ENCODE peak calls at places on chromosomes 2 and 18, in eight cellular contexts. T is transverse colon, K is GM23338, N is lower lobe of right lung, G is left ventricle myocardium inferior, V is cardiac muscle cell, U is mammary epithelial cell, D is spleen. W is an unnamed sample.

GRCh38 chr2:191740016-191740419 is 62.1 kb downstream of the NABP1 start:
- DNase-seq in T (no peak), K (no peak), N (no peak), G (no peak), V (no peak), U (no peak), D (no peak), W (no peak)

GRCh38 chr2:204012081-204012653 is 75.6 kb downstream of the ICOS start:
- DNase-seq in T (peak; percentile 16), K (no peak), N (no peak), G (no peak), V (no peak), U (peak; percentile 73), D (no peak), W (no peak)

GRCh38 chr2:69578201-69578555 is 65.4 kb downstream of the AAK1 start:
- DNase-seq in T (no peak), K (no peak), N (no peak), G (no peak), V (no peak), U (no peak), D (no peak), W (no peak)

GRCh38 chr18:70228546-70228945 is 23.1 kb upstream of the RTTN start:
- DNase-seq in T (no peak), K (no peak), N (no peak), G (no peak), V (no peak), U (peak; percentile 40), D (no peak), W (no peak)

GRCh38 chr2:195658541-195658890 is 1.5 kb downstream of the SLC39A10 start:
- DNase-seq in T (no peak), K (no peak), N (no peak), G (no peak), V (peak; percentile 88), U (peak; percentile 76), D (no peak), W (no peak)

GRCh38 chr2:216720722-216721121 is 25.4 kb upstream of the IGFBP5 start:
- DNase-seq in T (no peak), K (no peak), N (no peak), G (no peak), V (no peak), U (no peak), D (no peak), W (no peak)

GRCh38 chr18:2901405-2901989 is 54.7 kb downstream of the EMILIN2 start:
- DNase-seq in T (no peak), K (no peak), N (no peak), G (no peak), V (no peak), U (no peak), D (no peak), W (no peak)

GRCh38 chr2:128369126-128369555 is 50.5 kb upstream of the HS6ST1 start:
- DNase-seq in T (no peak), K (peak; percentile 47), N (no peak), G (no peak), V (no peak), U (no peak), D (peak; percentile 72), W (no peak)

GRCh38 chr2:39535606-39536185 is 98.6 kb upstream of the MAP4K3 start:
- DNase-seq in T (no peak), K (no peak), N (no peak), G (no peak), V (no peak), U (no peak), D (no peak), W (no peak)

GRCh38 chr2:45889053-45889452 is 237.6 kb downstream of the PRKCE start:
- DNase-seq in T (peak; percentile 32), K (peak; percentile 50), N (peak; percentile 72), G (peak; percentile 38), V (peak; percentile 25), U (no peak), D (peak; percentile 83), W (peak; percentile 35)

GRCh38 chr2:66488946-66489345 is 54.0 kb downstream of the MEIS1 start:
- DNase-seq in T (no peak), K (no peak), N (no peak), G (no peak), V (no peak), U (no peak), D (no peak), W (no peak)

GRCh38 chr2:2682700-2683342 is 351.7 kb upstream of the MYT1L start:
- DNase-seq in T (no peak), K (no peak), N (no peak), G (no peak), V (no peak), U (no peak), D (no peak), W (no peak)
- TF ChIP-seq CTCF in T (no peak), K (peak; percentile 42), N (no peak), G (no peak), V (no peak), U (no peak), D (no peak), W (no peak)

GRCh38 chr2:73235315-73236028 is 1.4 kb downstream of the CCT7 start:
- DNase-seq in T (no peak), K (no peak), N (no peak), G (no peak), V (no peak), U (no peak), D (no peak), W (no peak)
- H3K4me1 ChIP-seq in T (peaks cover 17% of the 10 kb centered on the region), K (peaks cover 29% of the 10 kb centered on the region), N (peaks cover 59% of the 10 kb centered on the region), G (peaks cover 81% of the 10 kb centered on the region), V (peaks cover 29% of the 10 kb centered on the region), U (peaks cover 27% of the 10 kb centered on the region), D (peaks cover 63% of the 10 kb centered on the region), W (peaks cover 58% of the 10 kb centered on the region)

GRCh38 chr2:105288133-105288532 is 41.4 kb downstream of the TGFBRAP1 start:
- DNase-seq in T (no peak), K (no peak), N (no peak), G (no peak), V (no peak), U (no peak), D (no peak), W (no peak)
- H3K27ac ChIP-seq in T (no peak overlapping the region), K (no peak overlapping the region), N (no peak overlapping the region), G (no peak overlapping the region), V (no peak overlapping the region), U (no peak overlapping the region), D (no peak overlapping the region), W (no peak overlapping the region)

DNA sequence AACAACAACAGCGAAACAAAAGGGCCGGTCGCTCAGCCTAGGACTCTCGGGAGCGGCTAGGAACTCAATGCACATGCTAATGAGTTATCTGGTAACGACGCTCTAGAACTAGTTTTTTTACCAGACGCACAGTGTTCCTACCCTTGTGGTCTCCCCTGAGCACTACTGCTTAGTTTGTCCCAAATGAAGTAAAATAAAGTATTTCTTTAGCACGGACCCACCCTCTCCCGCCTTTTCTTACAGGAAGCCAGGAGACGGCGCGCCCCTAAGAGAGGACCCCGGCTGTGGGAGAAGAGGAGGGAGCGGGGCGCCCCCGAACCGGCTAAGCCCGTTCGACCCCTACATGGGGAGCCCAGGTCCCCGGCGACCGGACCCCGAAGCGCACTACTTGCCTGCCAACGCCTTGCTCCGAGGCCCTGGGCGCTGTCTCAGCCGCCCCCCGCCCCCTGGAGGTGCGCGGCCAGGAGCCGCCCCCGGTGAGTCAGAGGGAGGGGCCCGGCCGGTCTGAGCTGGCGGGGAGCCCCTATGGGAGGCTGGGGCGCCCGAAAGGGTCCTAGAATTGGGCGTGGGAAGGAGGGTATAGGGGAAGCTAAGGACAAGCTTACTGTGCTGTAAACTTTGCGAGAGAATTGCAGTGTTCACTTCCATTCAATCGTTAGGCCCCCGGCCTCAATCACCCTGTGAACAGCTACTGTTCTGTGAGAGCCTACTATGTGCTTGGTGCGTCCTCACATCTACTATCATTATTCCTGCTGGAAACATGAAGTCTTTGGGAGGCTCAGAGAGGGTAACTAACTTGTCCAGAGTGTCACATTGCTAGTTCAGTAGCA is 3.6 kb upstream of the CAPG start:
- DNase-seq in T (peak; percentile 76), K (peak; percentile 83), N (no peak), G (no peak), V (peak; percentile 54), U (peak; percentile 52), D (no peak), W (no peak)
- TF ChIP-seq CTCF in T (no peak), K (no peak), N (no peak), G (no peak), V (no peak), U (peak; percentile 7), D (peak; percentile 19), W (no peak)

W was measured in adrenal gland.